ENCODE peak calls at places on chromosomes 11 and 22, in six cellular contexts. One of them, this sample, is unnamed.

GRCh38 chr22:38704568-38705234 is 1.0 kb upstream of the GTPBP1 start:
- DNase-seq in uterus: no peak
- DNase-seq in endodermal cell: no peak
- DNase-seq in heart left ventricle: no peak
- DNase-seq in mucosa of descending colon: no peak
- DNase-seq in cardiac muscle cell: no peak
- DNase-seq in this sample: no peak

GRCh38 chr22:36411589-36412258 is 24.0 kb upstream of the MYH9 start:
- DNase-seq in uterus: no peak
- DNase-seq in endodermal cell: no peak
- DNase-seq in heart left ventricle: no peak
- DNase-seq in mucosa of descending colon: no peak
- DNase-seq in cardiac muscle cell: no peak
- DNase-seq in this sample: no peak

GRCh38 chr11:80103149-80103859 is 662.5 kb upstream of the TENM4 start:
- DNase-seq in uterus: no peak
- DNase-seq in endodermal cell: no peak
- DNase-seq in heart left ventricle: no peak
- DNase-seq in mucosa of descending colon: no peak
- DNase-seq in cardiac muscle cell: no peak
- DNase-seq in this sample: no peak

GRCh38 chr11:63862923-63863322 is 24.0 kb downstream of the MARK2 start:
- DNase-seq in uterus: no peak
- DNase-seq in endodermal cell: no peak
- DNase-seq in heart left ventricle: no peak
- DNase-seq in mucosa of descending colon: peak; percentile 73
- DNase-seq in cardiac muscle cell: no peak
- DNase-seq in this sample: no peak

GRCh38 chr11:29879560-29879959 is 137.3 kb downstream of the KCNA4 start:
- DNase-seq in uterus: no peak
- DNase-seq in endodermal cell: no peak
- DNase-seq in heart left ventricle: no peak
- DNase-seq in mucosa of descending colon: no peak
- DNase-seq in cardiac muscle cell: no peak
- DNase-seq in this sample: no peak

GRCh38 chr11:68546555-68546954 is 86.0 kb downstream of the PPP6R3 start:
- DNase-seq in uterus: no peak
- DNase-seq in endodermal cell: no peak
- DNase-seq in heart left ventricle: no peak
- DNase-seq in mucosa of descending colon: no peak
- DNase-seq in cardiac muscle cell: no peak
- DNase-seq in this sample: no peak

GRCh38 chr11:61254403-61255025 is 13.5 kb downstream of the PGA5 start:
- DNase-seq in uterus: peak; percentile 46
- DNase-seq in endodermal cell: peak; percentile 93
- DNase-seq in heart left ventricle: peak; percentile 39
- DNase-seq in mucosa of descending colon: peak; percentile 73
- DNase-seq in cardiac muscle cell: peak; percentile 69
- DNase-seq in this sample: peak; percentile 87

GRCh38 chr22:21698430-21699329 is 32.9 kb downstream of the PPIL2 start:
- DNase-seq in uterus: peak; percentile 32
- DNase-seq in endodermal cell: peak; percentile 66
- DNase-seq in heart left ventricle: peak; percentile 46
- DNase-seq in mucosa of descending colon: no peak
- DNase-seq in cardiac muscle cell: no peak
- DNase-seq in this sample: no peak

GRCh38 chr11:103091024-103091423 is 936 bp downstream of the DCUN1D5 start:
- DNase-seq in uterus: no peak
- DNase-seq in endodermal cell: peak; percentile 60
- DNase-seq in heart left ventricle: no peak
- DNase-seq in mucosa of descending colon: no peak
- DNase-seq in cardiac muscle cell: no peak
- DNase-seq in this sample: no peak

GRCh38 chr11:126352934-126353801 is 2.3 kb upstream of the ST3GAL4 start:
- DNase-seq in uterus: no peak
- DNase-seq in endodermal cell: no peak
- DNase-seq in heart left ventricle: no peak
- DNase-seq in mucosa of descending colon: no peak
- DNase-seq in cardiac muscle cell: no peak
- DNase-seq in this sample: no peak

GRCh38 chr11:57424802-57425564 is 1.9 kb downstream of the SLC43A3 start:
- DNase-seq in uterus: peak; percentile 71
- DNase-seq in endodermal cell: peak; percentile 74
- DNase-seq in heart left ventricle: peak; percentile 83
- DNase-seq in mucosa of descending colon: peak; percentile 64
- DNase-seq in cardiac muscle cell: no peak
- DNase-seq in this sample: no peak

DNA sequence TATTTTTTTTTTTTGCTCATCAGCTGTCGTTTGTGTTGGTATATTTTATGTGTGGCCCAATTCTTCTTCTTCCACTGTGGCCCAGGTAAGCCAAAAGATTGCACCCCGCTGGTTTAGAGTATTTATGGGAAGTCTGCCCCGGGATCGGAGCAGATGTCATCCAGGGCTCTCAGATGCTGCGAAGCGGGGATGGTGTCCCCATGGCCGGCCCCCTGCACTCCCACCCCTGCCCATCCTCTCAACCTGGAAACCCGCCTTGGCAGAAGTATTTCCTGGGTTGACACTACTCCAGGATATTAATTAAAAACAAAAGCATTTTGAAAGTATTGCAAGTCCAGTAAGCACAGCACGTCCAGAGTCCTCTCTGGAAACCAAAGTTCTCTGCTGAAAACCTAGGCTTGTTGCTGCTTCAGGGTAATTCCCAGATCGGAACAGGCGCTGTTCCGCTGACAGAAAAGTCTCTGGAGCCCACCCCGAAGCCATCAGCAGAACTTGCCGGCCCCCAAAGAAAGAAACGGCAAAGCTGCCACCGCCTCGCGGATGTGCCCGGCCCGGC is 833 bp downstream of the SCUBE2 start:
- DNase-seq in uterus: no peak
- DNase-seq in endodermal cell: no peak
- DNase-seq in heart left ventricle: no peak
- DNase-seq in mucosa of descending colon: no peak
- DNase-seq in cardiac muscle cell: no peak
- DNase-seq in this sample: no peak
- TF ChIP-seq CTCF in uterus: no peak
- TF ChIP-seq CTCF in endodermal cell: no peak
- TF ChIP-seq CTCF in heart left ventricle: no peak
- TF ChIP-seq CTCF in mucosa of descending colon: no peak
- TF ChIP-seq CTCF in cardiac muscle cell: no peak
- TF ChIP-seq CTCF in this sample: no peak

GRCh38 chr11:119093951-119094815 is 7.5 kb downstream of the DPAGT1 start:
- DNase-seq in uterus: peak; percentile 44
- DNase-seq in endodermal cell: peak; percentile 64
- DNase-seq in heart left ventricle: no peak
- DNase-seq in mucosa of descending colon: no peak
- DNase-seq in cardiac muscle cell: peak; percentile 49
- DNase-seq in this sample: no peak

GRCh38 chr11:119092880-119093665 is 8.4 kb downstream of the HMBS start:
- DNase-seq in uterus: no peak
- DNase-seq in endodermal cell: no peak
- DNase-seq in heart left ventricle: no peak
- DNase-seq in mucosa of descending colon: no peak
- DNase-seq in cardiac muscle cell: no peak
- DNase-seq in this sample: no peak

GRCh38 chr11:119093666-119093950 is 8.0 kb downstream of the DPAGT1 start:
- DNase-seq in uterus: no peak
- DNase-seq in endodermal cell: no peak
- DNase-seq in heart left ventricle: no peak
- DNase-seq in mucosa of descending colon: no peak
- DNase-seq in cardiac muscle cell: no peak
- DNase-seq in this sample: no peak

GRCh38 chr11:119094816-119095065 is 6.9 kb downstream of the DPAGT1 start:
- DNase-seq in uterus: peak; percentile 83
- DNase-seq in endodermal cell: no peak
- DNase-seq in heart left ventricle: peak; percentile 84
- DNase-seq in mucosa of descending colon: peak; percentile 92
- DNase-seq in cardiac muscle cell: peak; percentile 86
- DNase-seq in this sample: no peak

DNA sequence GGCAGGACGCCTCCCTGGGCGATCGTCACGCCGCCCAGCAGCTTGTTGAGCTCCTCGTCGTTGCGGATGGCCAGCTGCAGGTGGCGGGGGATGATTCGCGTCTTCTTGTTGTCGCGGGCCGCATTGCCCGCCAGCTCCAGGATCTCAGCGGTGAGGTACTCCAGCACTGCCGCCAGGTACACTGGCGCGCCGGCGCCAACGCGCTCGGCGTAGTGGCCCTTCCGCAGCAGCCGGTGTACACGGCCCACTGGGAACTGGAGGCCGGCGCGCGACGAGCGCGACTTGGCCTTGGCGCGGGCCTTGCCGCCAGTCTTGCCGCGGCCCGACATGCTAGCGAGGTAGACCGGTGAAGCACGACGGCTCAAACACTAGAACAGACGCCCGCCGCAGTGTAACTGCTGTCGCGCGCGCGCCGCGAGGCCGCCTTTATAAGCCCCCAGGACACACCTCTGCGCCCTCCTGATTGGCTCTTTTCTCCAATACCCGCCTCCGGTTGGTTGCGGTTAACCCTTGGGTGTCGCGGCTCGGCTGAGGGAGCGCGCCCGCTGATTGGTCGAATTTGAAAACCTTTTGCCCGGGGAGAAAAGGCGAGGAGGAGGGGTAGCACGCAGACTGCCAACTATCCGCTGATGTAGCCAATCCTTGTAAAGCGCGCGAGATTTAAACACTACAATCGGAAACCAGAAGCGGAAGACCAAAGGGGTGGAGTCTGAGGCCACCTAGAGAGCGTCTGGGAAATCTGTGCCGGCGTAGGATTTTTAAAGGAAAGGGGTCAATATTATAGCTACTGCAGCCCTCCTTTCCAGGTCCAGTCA is 6.4 kb downstream of the DPAGT1 start:
- DNase-seq in uterus: peak; percentile 99
- DNase-seq in endodermal cell: peak; percentile 100
- DNase-seq in heart left ventricle: peak; percentile 99
- DNase-seq in mucosa of descending colon: peak; percentile 98
- DNase-seq in cardiac muscle cell: peak; percentile 99
- DNase-seq in this sample: peak; percentile 89
- TF ChIP-seq CTCF in uterus: no peak
- TF ChIP-seq CTCF in endodermal cell: peak; percentile 48
- TF ChIP-seq CTCF in heart left ventricle: peak; percentile 29
- TF ChIP-seq CTCF in mucosa of descending colon: no peak
- TF ChIP-seq CTCF in cardiac muscle cell: no peak
- TF ChIP-seq CTCF in this sample: peak; percentile 14

GRCh38 chr11:12235549-12235944 is 125.2 kb downstream of the MICAL2 start:
- DNase-seq in uterus: no peak
- DNase-seq in endodermal cell: peak; percentile 67
- DNase-seq in heart left ventricle: no peak
- DNase-seq in mucosa of descending colon: no peak
- DNase-seq in cardiac muscle cell: peak; percentile 59
- DNase-seq in this sample: no peak
- TF ChIP-seq CTCF in uterus: no peak
- TF ChIP-seq CTCF in endodermal cell: peak; percentile 72
- TF ChIP-seq CTCF in heart left ventricle: peak; percentile 43
- TF ChIP-seq CTCF in mucosa of descending colon: no peak
- TF ChIP-seq CTCF in cardiac muscle cell: peak; percentile 13
- TF ChIP-seq CTCF in this sample: no peak

DNA sequence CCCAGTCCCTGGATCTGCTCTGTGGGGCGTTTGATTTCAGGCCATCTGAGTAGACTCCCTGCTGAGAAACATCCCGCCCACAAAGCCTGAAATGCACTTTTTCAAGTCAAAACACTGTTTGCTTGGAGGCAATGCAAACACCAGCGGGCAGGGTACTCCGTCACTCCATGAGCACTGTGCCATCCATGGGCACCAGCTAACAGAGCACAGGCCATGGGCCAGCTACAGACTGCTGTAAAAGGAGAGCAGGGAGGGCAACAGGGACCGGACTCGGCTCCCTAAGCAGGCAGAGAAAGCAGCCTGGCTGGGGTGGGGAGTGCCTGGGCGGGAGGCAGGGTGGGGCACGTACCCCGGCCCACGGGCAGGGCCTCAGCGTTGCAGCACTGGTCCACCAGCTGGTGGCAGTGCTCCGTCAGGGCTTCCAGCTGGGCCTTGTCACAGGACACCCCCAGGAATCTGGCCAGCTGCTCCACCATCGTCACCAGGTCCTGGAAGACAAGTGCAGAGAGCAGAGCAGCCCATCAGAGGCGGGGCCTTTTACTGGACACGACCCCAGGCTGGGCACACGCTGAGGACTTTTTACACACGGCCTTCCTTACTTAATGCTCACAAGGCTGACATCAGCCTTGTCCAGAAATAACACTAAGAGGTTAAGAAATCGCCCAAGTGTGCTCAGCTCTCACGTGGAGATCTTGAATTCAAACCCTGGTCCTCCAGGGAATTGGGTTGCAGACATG is 16.8 kb upstream of the EFCAB6 start:
- DNase-seq in uterus: peak; percentile 43
- DNase-seq in endodermal cell: peak; percentile 71
- DNase-seq in heart left ventricle: peak; percentile 81
- DNase-seq in mucosa of descending colon: no peak
- DNase-seq in cardiac muscle cell: peak; percentile 46
- DNase-seq in this sample: no peak
- TF ChIP-seq CTCF in uterus: no peak
- TF ChIP-seq CTCF in endodermal cell: peak; percentile 43
- TF ChIP-seq CTCF in heart left ventricle: peak; percentile 64
- TF ChIP-seq CTCF in mucosa of descending colon: no peak
- TF ChIP-seq CTCF in cardiac muscle cell: peak; percentile 16
- TF ChIP-seq CTCF in this sample: no peak

GRCh38 chr11:131867457-131868257 is 497.2 kb downstream of the NTM start:
- DNase-seq in uterus: peak; percentile 55
- DNase-seq in endodermal cell: peak; percentile 92
- DNase-seq in heart left ventricle: peak; percentile 68
- DNase-seq in mucosa of descending colon: peak; percentile 43
- DNase-seq in cardiac muscle cell: peak; percentile 66
- DNase-seq in this sample: no peak
- TF ChIP-seq CTCF in uterus: no peak
- TF ChIP-seq CTCF in endodermal cell: peak; percentile 85
- TF ChIP-seq CTCF in heart left ventricle: peak; percentile 74
- TF ChIP-seq CTCF in mucosa of descending colon: no peak
- TF ChIP-seq CTCF in cardiac muscle cell: peak; percentile 93
- TF ChIP-seq CTCF in this sample: peak; percentile 53

This sample was measured in D721Med.